ENCODE peak calls at places on chromosomes 7 and 10, in nine cellular contexts. X, N, L, R, Y, F, S, G and T are unnamed samples.

GRCh38 chr7:87886875-87887274 is 10.6 kb downstream of the DBF4 start:
- DNase-seq in R (peak), L (no peak), G (no peak), X (no peak), Y (peak), N (no peak), S (no peak), F (no peak), T (no peak)

GRCh38 chr10:112585960-112586359 is 138.9 kb downstream of the VTI1A start:
- DNase-seq in Y (peak), S (no peak), F (no peak), R (no peak), L (no peak), X (no peak), N (no peak), G (no peak), T (no peak)

GRCh38 chr7:98280791-98281756 is at the start of gene BRI3:
- DNase-seq in G (peak), N (peak), R (peak), F (peak), L (no peak), X (peak), S (peak), Y (peak), T (peak)

GRCh38 chr7:1884583-1885350 is 214.7 kb downstream of the ELFN1 start:
- DNase-seq in Y (peak), F (no peak), S (no peak), N (no peak), X (no peak), G (no peak), L (no peak), R (no peak), T (no peak)

GRCh38 chr7:18890134-18890533 is 227.3 kb downstream of the TWIST1 start:
- DNase-seq in N (no peak), Y (peak), R (no peak), G (no peak), S (no peak), L (no peak), F (no peak), X (no peak), T (no peak)

GRCh38 chr7:2529161-2530075 is 9.8 kb downstream of the LFNG start:
- DNase-seq in X (no peak), Y (peak), G (peak), S (peak), L (no peak), N (no peak), R (no peak), F (no peak), T (no peak)

GRCh38 chr7:92698237-92698841 is 108.1 kb upstream of the FAM133B start:
- DNase-seq in N (peak), L (peak), X (no peak), G (no peak), F (no peak), S (no peak), R (peak), Y (peak), T (peak)

GRCh38 chr7:82235710-82236109 is 207.9 kb downstream of the CACNA2D1 start:
- DNase-seq in F (no peak), L (no peak), Y (peak), X (no peak), R (no peak), N (no peak), S (no peak), G (no peak), T (no peak)

GRCh38 chr7:35505031-35505430 is 189.9 kb downstream of the HERPUD2 start:
- DNase-seq in S (no peak), L (no peak), R (peak), F (peak), X (no peak), N (no peak), Y (no peak), G (no peak), T (no peak)

GRCh38 chr7:16609842-16610450 is 35.6 kb downstream of the ANKMY2 start:
- DNase-seq in L (no peak), S (no peak), X (no peak), G (no peak), N (no peak), F (no peak), Y (no peak), R (no peak), T (no peak)

GRCh38 chr7:21579341-21580072 is 36.7 kb downstream of the DNAH11 start:
- DNase-seq in N (no peak), X (no peak), R (no peak), G (no peak), F (no peak), S (no peak), L (no peak), Y (no peak), T (no peak)

GRCh38 chr7:33883566-33883965 is 21.8 kb upstream of the BMPER start:
- DNase-seq in L (no peak), Y (no peak), S (no peak), G (no peak), X (no peak), R (no peak), F (no peak), N (no peak), T (no peak)

GRCh38 chr7:2065516-2065915 is 167.2 kb downstream of the MAD1L1 start:
- DNase-seq in X (no peak), N (peak), R (no peak), L (no peak), Y (no peak), G (no peak), F (no peak), S (no peak), T (peak)

GRCh38 chr7:116128139-116128538 is 82.2 kb upstream of the TES start:
- DNase-seq in Y (no peak), S (no peak), N (no peak), X (no peak), R (no peak), L (no peak), G (no peak), F (no peak), T (no peak)

GRCh38 chr10:100728928-100729876 is 16.2 kb upstream of the PAX2 start:
- DNase-seq in L (no peak), F (no peak), N (no peak), X (no peak), Y (peak), S (no peak), G (no peak), R (peak), T (peak)

GRCh38 chr7:93715234-93715633 is 140.7 kb upstream of the CALCR start:
- DNase-seq in F (no peak), S (peak), G (no peak), L (no peak), X (peak), R (peak), Y (peak), N (peak), T (peak)

GRCh38 chr10:35306852-35307251 is 29.5 kb upstream of the CCNY start:
- DNase-seq in R (no peak), F (peak), S (no peak), L (peak), Y (peak), G (no peak), N (no peak), X (no peak), T (no peak)

GRCh38 chr10:124674768-124675222 is 69.4 kb downstream of the FAM53B start:
- DNase-seq in X (no peak), S (no peak), F (no peak), G (no peak), L (no peak), R (no peak), N (no peak), Y (no peak), T (no peak)

GRCh38 chr10:122140941-122141623 is 130.0 kb upstream of the BTBD16 start:
- DNase-seq in R (no peak), G (no peak), Y (peak), F (peak), L (peak), X (no peak), N (no peak), S (peak), T (no peak)

GRCh38 chr7:100022621-100023020 is 7.2 kb downstream of the ZKSCAN1 start:
- DNase-seq in S (no peak), N (no peak), Y (no peak), G (no peak), L (no peak), F (peak), R (no peak), X (no peak), T (no peak)

GRCh38 chr10:70966848-70967553 is 78.6 kb upstream of the PCBD1 start:
- DNase-seq in L (no peak), S (no peak), F (no peak), X (no peak), R (no peak), N (no peak), Y (no peak), G (no peak), T (no peak)

GRCh38 chr10:102313221-102313896 is 68.0 kb downstream of the GBF1 start:
- DNase-seq in F (no peak), R (peak), N (no peak), L (no peak), Y (peak), G (no peak), X (no peak), S (no peak), T (peak)

GRCh38 chr7:148398844-148399365 is 191.7 kb upstream of the C7orf33 start:
- DNase-seq in N (no peak), R (no peak), Y (no peak), X (no peak), L (no peak), S (no peak), F (no peak), G (peak), T (no peak)

GRCh38 chr10:26855186-26855585 is 5.6 kb downstream of the ABI1 start:
- DNase-seq in R (no peak), N (no peak), S (no peak), X (no peak), F (no peak), L (no peak), Y (peak), G (no peak), T (no peak)

GRCh38 chr10:132551808-132552130 is 14.2 kb downstream of the INPP5A start:
- DNase-seq in N (no peak), Y (no peak), X (no peak), R (no peak), S (no peak), L (no peak), F (no peak), G (no peak), T (no peak)

GRCh38 chr10:125201108-125201524 is 40.8 kb upstream of the CTBP2 start:
- DNase-seq in F (no peak), X (no peak), N (no peak), Y (peak), L (peak), S (no peak), G (peak), R (no peak), T (no peak)

GRCh38 chr10:23197416-23197861 is 5.3 kb downstream of the PTF1A start:
- DNase-seq in Y (no peak), F (no peak), X (no peak), S (no peak), G (no peak), L (no peak), R (peak), N (no peak), T (no peak)

GRCh38 chr10:110569736-110570135 is 2.2 kb downstream of the SMC3 start:
- DNase-seq in Y (no peak), X (no peak), F (no peak), R (no peak), G (no peak), S (no peak), L (no peak), N (no peak), T (no peak)

GRCh38 chr10:53697038-53697437 is 924.5 kb upstream of the MBL2 start:
- DNase-seq in F (no peak), S (no peak), R (no peak), N (no peak), L (peak), X (no peak), Y (peak), G (no peak), T (no peak)

GRCh38 chr10:124172241-124172661 is 78.9 kb upstream of the CHST15 start:
- DNase-seq in S (no peak), Y (no peak), N (no peak), F (no peak), R (no peak), L (no peak), G (no peak), X (no peak), T (no peak)

GRCh38 chr10:128314691-128315090 is 188.5 kb upstream of the MKI67 start:
- DNase-seq in R (no peak), Y (no peak), X (no peak), F (no peak), G (no peak), N (no peak), S (no peak), L (no peak), T (no peak)

GRCh38 chr10:43607199-43607573 is 948 bp downstream of the ZNF485 start:
- DNase-seq in G (no peak), Y (no peak), F (no peak), L (no peak), N (no peak), S (no peak), R (no peak), X (no peak), T (no peak)

GRCh38 chr10:43606323-43607198 is at the start of gene ZNF485:
- DNase-seq in R (peak), N (peak), G (peak), F (peak), L (no peak), S (peak), Y (peak), X (peak), T (peak)

GRCh38 chr10:43610636-43611035 is 4.4 kb downstream of the ZNF485 start:
- DNase-seq in S (no peak), R (no peak), N (no peak), X (no peak), F (no peak), L (no peak), Y (peak), G (no peak), T (no peak)

GRCh38 chr10:43605850-43606322 is 352 bp upstream of the ZNF485 start:
- DNase-seq in R (no peak), S (no peak), L (no peak), Y (no peak), G (no peak), X (no peak), F (no peak), N (no peak), T (no peak)
- TF ChIP-seq CTCF in R (no peak), S (no peak), L (no peak), Y (no peak), G (no peak), X (no peak), F (no peak), N (no peak), T (no peak)

GRCh38 chr10:4710858-4711257 is 115.1 kb upstream of the AKR1E2 start:
- DNase-seq in L (no peak), Y (no peak), X (no peak), S (no peak), R (no peak), F (no peak), N (no peak), G (no peak), T (no peak)

GRCh38 chr10:4704034-4704545 is 121.9 kb upstream of the AKR1E2 start:
- DNase-seq in Y (peak), L (peak), F (no peak), N (no peak), S (no peak), X (no peak), R (no peak), G (no peak), T (no peak)

GRCh38 chr10:4708123-4708759 is 117.8 kb upstream of the AKR1E2 start:
- DNase-seq in R (peak), Y (no peak), F (no peak), N (no peak), G (no peak), S (no peak), L (no peak), X (no peak), T (peak)
- TF ChIP-seq CTCF in R (peak), Y (no peak), F (no peak), N (peak), G (peak), S (no peak), L (peak), X (peak), T (peak)

GRCh38 chr10:127034224-127034623 is 129.0 kb downstream of the DOCK1 start:
- DNase-seq in X (no peak), G (no peak), F (no peak), R (no peak), S (no peak), Y (no peak), L (no peak), N (no peak), T (no peak)

GRCh38 chr10:127035827-127036226 is 130.6 kb downstream of the DOCK1 start:
- DNase-seq in Y (no peak), X (no peak), L (no peak), S (no peak), N (no peak), F (no peak), R (no peak), G (no peak), T (no peak)

GRCh38 chr10:127033116-127033515 is 127.9 kb downstream of the DOCK1 start:
- DNase-seq in X (no peak), F (no peak), L (no peak), S (no peak), Y (no peak), N (no peak), G (no peak), R (no peak), T (no peak)

GRCh38 chr10:127034790-127035189 is 129.6 kb downstream of the DOCK1 start:
- DNase-seq in Y (no peak), F (no peak), S (no peak), G (no peak), X (no peak), R (peak), N (no peak), L (no peak), T (no peak)

DNA sequence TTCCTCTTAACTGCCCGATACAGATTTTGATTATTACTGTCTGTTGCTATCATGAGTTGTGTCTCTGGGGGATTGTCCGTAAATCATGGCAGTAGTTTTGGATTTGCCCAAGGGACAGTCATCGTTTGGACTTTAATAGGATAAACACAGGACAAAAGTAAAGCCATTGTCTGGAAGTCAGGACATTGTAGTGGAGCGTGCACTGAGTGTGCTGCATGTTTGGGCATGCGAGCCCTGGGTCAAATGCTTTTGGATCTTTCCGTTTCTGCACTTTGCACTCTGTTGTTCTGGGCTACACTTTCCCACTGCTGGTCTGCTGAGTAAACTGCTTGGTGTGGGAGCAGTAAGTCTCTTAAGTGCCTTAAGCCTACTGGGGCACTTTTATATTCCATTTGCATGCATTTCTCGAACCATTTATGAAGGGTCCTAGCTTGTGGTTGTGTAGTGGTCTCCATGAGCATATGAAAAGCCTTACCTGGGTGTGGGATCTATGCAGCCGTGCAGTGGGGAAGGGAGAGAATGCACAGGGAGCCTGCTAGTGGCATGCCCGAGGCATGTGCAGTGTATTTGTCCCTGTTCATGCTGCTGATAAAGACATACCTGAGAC is 128.4 kb downstream of the DOCK1 start:
- DNase-seq in F (no peak), R (no peak), S (no peak), N (no peak), L (no peak), Y (no peak), X (no peak), G (no peak), T (no peak)
- TF ChIP-seq CTCF in F (no peak), R (no peak), S (no peak), N (no peak), L (no peak), Y (no peak), X (no peak), G (no peak), T (no peak)

GRCh38 chr10:30494558-30494957 is 60.6 kb downstream of the MAP3K8 start:
- DNase-seq in N (no peak), R (no peak), G (no peak), Y (no peak), L (no peak), X (no peak), F (no peak), S (no peak), T (no peak)

GRCh38 chr10:30495687-30496086 is 61.7 kb downstream of the MAP3K8 start:
- DNase-seq in G (no peak), N (no peak), Y (peak), S (no peak), F (no peak), X (no peak), L (no peak), R (no peak), T (no peak)

GRCh38 chr10:30491204-30491603 is 57.2 kb downstream of the MAP3K8 start:
- DNase-seq in R (no peak), G (no peak), F (no peak), S (no peak), L (no peak), Y (no peak), N (no peak), X (no peak), T (no peak)

GRCh38 chr10:30491832-30492530 is 58.0 kb downstream of the MAP3K8 start:
- DNase-seq in R (no peak), S (no peak), F (no peak), Y (no peak), G (no peak), L (no peak), X (no peak), N (no peak), T (no peak)

GRCh38 chr10:30493609-30494530 is 59.9 kb downstream of the MAP3K8 start:
- DNase-seq in N (no peak), S (peak), G (peak), L (no peak), Y (peak), F (no peak), X (no peak), R (no peak), T (no peak)
- TF ChIP-seq CTCF in N (peak), S (no peak), G (peak), L (no peak), Y (no peak), F (no peak), X (no peak), R (peak), T (no peak)